ENCODE peak calls at places on chromosome 19, in four cellular contexts. One of them, this sample, is unnamed.

GRCh38 chr19:39765091-39766076 is 13.3 kb upstream of the LEUTX start:
- DNase-seq in GM12878: no peak
- DNase-seq in HepG2: peak
- DNase-seq in K562: peak
- DNase-seq in this sample: peak

GRCh38 chr19:34224996-34225658 is 29.2 kb upstream of the GARRE1 start:
- DNase-seq in GM12878: no peak
- DNase-seq in HepG2: no peak
- DNase-seq in K562: no peak
- DNase-seq in this sample: no peak

GRCh38 chr19:49581007-49581508 is at the start of gene PRRG2:
- DNase-seq in GM12878: no peak
- DNase-seq in HepG2: no peak
- DNase-seq in K562: peak
- DNase-seq in this sample: no peak

GRCh38 chr19:1860133-1860775 is 3.1 kb downstream of the KLF16 start:
- DNase-seq in GM12878: no peak
- DNase-seq in HepG2: peak
- DNase-seq in K562: no peak
- DNase-seq in this sample: no peak

GRCh38 chr19:38740932-38741331 is 3.3 kb downstream of the CAPN12 start:
- DNase-seq in GM12878: no peak
- DNase-seq in HepG2: no peak
- DNase-seq in K562: no peak
- DNase-seq in this sample: no peak

GRCh38 chr19:44641460-44641859 is 2.2 kb upstream of the PVR start:
- DNase-seq in GM12878: no peak
- DNase-seq in HepG2: no peak
- DNase-seq in K562: no peak
- DNase-seq in this sample: no peak

GRCh38 chr19:51341976-51342580 is at the start of gene VSIG10L:
- DNase-seq in GM12878: no peak
- DNase-seq in HepG2: no peak
- DNase-seq in K562: no peak
- DNase-seq in this sample: no peak

GRCh38 chr19:39257227-39257626 is 8.6 kb upstream of the IFNL4 start:
- DNase-seq in GM12878: no peak
- DNase-seq in HepG2: no peak
- DNase-seq in K562: no peak
- DNase-seq in this sample: no peak

GRCh38 chr19:45442927-45443461 is 19.3 kb upstream of the ERCC1 start:
- DNase-seq in GM12878: no peak
- DNase-seq in HepG2: no peak
- DNase-seq in K562: peak
- DNase-seq in this sample: no peak

GRCh38 chr19:3849092-3849491 is 19.7 kb downstream of the ZFR2 start:
- DNase-seq in GM12878: no peak
- DNase-seq in HepG2: peak
- DNase-seq in K562: peak
- DNase-seq in this sample: no peak

GRCh38 chr19:36719687-36720556 is 32.5 kb downstream of the ZNF567 start:
- DNase-seq in GM12878: no peak
- DNase-seq in HepG2: no peak
- DNase-seq in K562: no peak
- DNase-seq in this sample: no peak

GRCh38 chr19:737591-738093 is 13.3 kb upstream of the MISP start:
- DNase-seq in GM12878: no peak
- DNase-seq in HepG2: peak
- DNase-seq in K562: peak
- DNase-seq in this sample: peak

GRCh38 chr19:50925734-50926133 is 14.5 kb upstream of the KLK4 start:
- DNase-seq in GM12878: no peak
- DNase-seq in HepG2: no peak
- DNase-seq in K562: no peak
- DNase-seq in this sample: peak

GRCh38 chr19:50661675-50662441 is 12.6 kb downstream of the C19orf81 start:
- DNase-seq in GM12878: no peak
- DNase-seq in HepG2: no peak
- DNase-seq in K562: no peak
- DNase-seq in this sample: no peak

GRCh38 chr19:43306097-43306496 is 36.8 kb upstream of the PSG9 start:
- DNase-seq in GM12878: no peak
- DNase-seq in HepG2: no peak
- DNase-seq in K562: no peak
- DNase-seq in this sample: no peak

GRCh38 chr19:374183-374885 is 29.7 kb upstream of the MIER2 start:
- DNase-seq in GM12878: no peak
- DNase-seq in HepG2: no peak
- DNase-seq in K562: peak
- DNase-seq in this sample: no peak

GRCh38 chr19:28436320-28436719 is 776.6 kb downstream of the UQCRFS1 start:
- DNase-seq in GM12878: no peak
- DNase-seq in HepG2: no peak
- DNase-seq in K562: no peak
- DNase-seq in this sample: no peak

GRCh38 chr19:6378036-6378435 is 2.3 kb upstream of the PSPN start:
- DNase-seq in GM12878: no peak
- DNase-seq in HepG2: no peak
- DNase-seq in K562: no peak
- DNase-seq in this sample: no peak

GRCh38 chr19:21439372-21439771 is 42.4 kb downstream of the ZNF493 start:
- DNase-seq in GM12878: no peak
- DNase-seq in HepG2: peak
- DNase-seq in K562: no peak
- DNase-seq in this sample: no peak

GRCh38 chr19:44512326-44513298 is 12.3 kb upstream of the ZNF180 start:
- DNase-seq in GM12878: no peak
- DNase-seq in HepG2: peak
- DNase-seq in K562: peak
- DNase-seq in this sample: peak

GRCh38 chr19:38634757-38635482 is 12.5 kb upstream of the ACTN4 start:
- DNase-seq in GM12878: peak
- DNase-seq in HepG2: no peak
- DNase-seq in K562: peak
- DNase-seq in this sample: peak

GRCh38 chr19:48102870-48103751 is 7.5 kb downstream of the PLA2G4C start:
- DNase-seq in GM12878: no peak
- DNase-seq in HepG2: peak
- DNase-seq in K562: peak
- DNase-seq in this sample: peak

GRCh38 chr19:6239871-6240676 is 39.7 kb downstream of the MLLT1 start:
- DNase-seq in GM12878: no peak
- DNase-seq in HepG2: no peak
- DNase-seq in K562: peak
- DNase-seq in this sample: no peak

DNA sequence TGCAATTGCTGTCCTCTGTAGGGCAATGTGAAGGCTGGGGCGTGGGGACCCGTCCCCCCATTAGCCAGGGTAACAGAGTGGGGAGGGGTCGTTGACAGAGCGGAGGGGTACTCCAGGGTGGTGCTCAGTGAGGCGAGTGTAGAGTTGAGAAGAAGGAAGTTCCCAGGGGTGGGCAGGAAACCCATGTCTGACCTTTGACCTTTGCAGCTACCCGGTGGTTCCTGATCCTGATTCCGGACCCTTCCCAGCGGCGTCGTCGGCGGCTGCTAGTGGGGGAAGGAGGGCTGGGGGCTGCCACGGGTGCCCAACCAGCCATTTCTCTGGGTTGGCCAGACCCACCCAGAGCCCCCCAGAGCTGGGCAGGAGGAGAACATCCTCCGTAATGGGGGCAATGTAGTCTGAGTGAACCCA is 2.1 kb upstream of the PLVAP start:
- DNase-seq in GM12878: no peak
- DNase-seq in HepG2: no peak
- DNase-seq in K562: peak
- DNase-seq in this sample: no peak
- TF ChIP-seq CHD4 in GM12878: no peak
- TF ChIP-seq CHD4 in HepG2: no peak
- TF ChIP-seq CHD4 in K562: no peak
- TF ChIP-seq CHD4 in this sample: no peak

DNA sequence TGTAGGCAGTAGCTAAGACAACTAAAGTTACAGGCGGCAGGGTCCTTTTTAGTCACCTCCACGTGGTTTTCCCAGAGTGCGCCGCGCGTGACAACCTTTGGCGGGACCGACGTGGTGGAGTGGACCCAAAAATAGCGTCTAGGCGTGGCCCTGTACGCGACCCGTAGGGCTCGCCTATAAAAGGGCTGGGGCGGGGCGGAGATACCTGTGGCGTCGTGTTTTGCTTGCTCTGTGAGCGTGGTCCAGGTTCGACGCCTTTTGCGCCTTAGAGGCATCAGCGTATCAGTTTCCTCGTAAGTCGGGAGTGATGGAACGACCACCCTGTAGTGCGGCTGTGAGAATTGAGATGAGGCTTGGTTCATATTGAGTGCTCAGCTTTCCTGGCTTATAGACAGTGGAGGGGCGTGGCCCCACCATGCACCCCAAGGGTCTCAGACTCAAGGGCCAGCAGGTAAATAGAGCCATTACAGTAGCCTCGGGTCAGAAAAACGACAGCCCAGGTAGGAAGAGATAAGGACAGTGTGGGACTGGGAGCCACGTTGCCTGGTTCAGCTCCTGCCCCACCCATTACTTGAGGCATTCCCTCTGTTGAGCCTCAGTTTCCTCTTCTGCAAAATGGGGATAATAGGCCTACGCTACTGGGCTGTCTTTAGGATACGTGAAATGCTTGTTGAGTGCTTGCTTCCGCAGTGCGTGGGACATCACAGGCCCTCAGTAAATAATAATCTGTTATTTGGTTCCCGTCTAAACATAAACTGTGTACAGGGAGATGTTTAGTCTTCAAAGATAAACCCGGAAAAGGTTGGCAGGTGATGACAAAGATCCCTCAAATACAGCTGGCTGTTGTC is 690 bp upstream of the TMED1 start:
- DNase-seq in GM12878: no peak
- DNase-seq in HepG2: no peak
- DNase-seq in K562: peak
- DNase-seq in this sample: peak
- TF ChIP-seq CHD4 in GM12878: no peak
- TF ChIP-seq CHD4 in HepG2: peak
- TF ChIP-seq CHD4 in K562: peak
- TF ChIP-seq CHD4 in this sample: no peak

DNA sequence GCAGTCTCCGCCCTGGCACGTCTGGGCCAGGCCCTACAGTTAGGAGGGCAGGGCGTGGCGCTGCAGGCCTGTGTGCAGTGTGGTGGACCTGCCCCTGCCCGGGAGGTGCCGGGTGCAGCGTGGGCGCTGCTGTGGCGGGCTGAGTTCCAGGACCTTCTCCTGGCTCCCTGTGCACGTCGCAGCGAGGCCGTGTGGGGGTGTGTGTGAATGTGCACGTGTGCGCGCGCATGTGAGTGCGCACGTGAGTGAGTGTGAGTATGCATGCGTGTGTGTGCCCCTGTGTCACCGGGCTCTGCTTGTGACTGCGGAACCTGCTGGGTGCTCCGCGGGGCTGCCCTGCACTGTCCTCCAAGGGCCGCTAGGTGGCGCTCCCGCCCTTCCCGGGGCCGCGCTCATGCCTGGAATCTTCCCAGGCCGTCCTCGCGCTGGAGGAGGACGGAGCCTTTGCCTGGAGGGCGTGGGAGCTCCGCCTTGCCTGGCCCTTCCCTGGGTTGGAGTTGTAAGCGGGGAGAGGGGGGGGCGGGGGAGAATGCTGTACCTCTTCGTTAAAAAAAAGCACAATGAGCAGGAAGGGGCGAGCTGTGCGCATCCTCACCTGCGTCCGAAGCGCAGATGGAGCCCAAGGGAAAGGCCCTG is 79.3 kb downstream of the KDM4B start:
- DNase-seq in GM12878: no peak
- DNase-seq in HepG2: peak
- DNase-seq in K562: peak
- DNase-seq in this sample: peak
- TF ChIP-seq CHD4 in GM12878: no peak
- TF ChIP-seq CHD4 in HepG2: no peak
- TF ChIP-seq CHD4 in K562: no peak
- TF ChIP-seq CHD4 in this sample: no peak

DNA sequence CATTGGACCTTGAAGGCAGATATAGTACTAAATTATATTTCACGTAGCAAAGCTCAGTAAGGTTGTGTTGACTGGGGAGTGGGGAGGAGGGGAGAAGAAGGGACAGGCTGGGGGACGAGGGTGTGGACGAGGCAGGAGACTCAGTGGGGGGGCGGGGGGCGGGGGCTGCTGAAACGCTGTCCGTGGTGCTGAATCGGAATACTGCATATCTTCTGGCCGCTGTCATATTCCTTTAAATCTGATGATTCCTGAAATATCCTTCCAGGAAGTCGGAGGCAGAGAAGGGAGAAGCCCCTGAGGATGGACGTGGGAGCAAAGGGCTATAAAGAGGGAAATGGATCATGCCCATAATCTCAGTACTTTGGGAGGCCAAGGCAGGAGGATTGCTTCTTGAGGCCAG is 34.7 kb upstream of the CASP14 start:
- DNase-seq in GM12878: no peak
- DNase-seq in HepG2: no peak
- DNase-seq in K562: peak
- DNase-seq in this sample: no peak
- TF ChIP-seq CHD4 in GM12878: no peak
- TF ChIP-seq CHD4 in HepG2: no peak
- TF ChIP-seq CHD4 in K562: no peak
- TF ChIP-seq CHD4 in this sample: no peak

GRCh38 chr19:11560404-11560988 is 1.5 kb upstream of the ELOF1 start:
- DNase-seq in GM12878: peak
- DNase-seq in HepG2: peak
- DNase-seq in K562: peak
- DNase-seq in this sample: no peak

GRCh38 chr19:11563530-11563929 is 4.5 kb upstream of the ELOF1 start:
- DNase-seq in GM12878: no peak
- DNase-seq in HepG2: no peak
- DNase-seq in K562: no peak
- DNase-seq in this sample: no peak

GRCh38 chr19:11555246-11555645 is 3.8 kb downstream of the ELOF1 start:
- DNase-seq in GM12878: no peak
- DNase-seq in HepG2: no peak
- DNase-seq in K562: no peak
- DNase-seq in this sample: no peak

GRCh38 chr19:11556634-11557420 is 2.2 kb downstream of the ELOF1 start:
- DNase-seq in GM12878: no peak
- DNase-seq in HepG2: no peak
- DNase-seq in K562: no peak
- DNase-seq in this sample: no peak

GRCh38 chr19:11558881-11559828 is at the start of gene ELOF1:
- DNase-seq in GM12878: peak
- DNase-seq in HepG2: peak
- DNase-seq in K562: peak
- DNase-seq in this sample: peak
- TF ChIP-seq CHD4 in GM12878: no peak
- TF ChIP-seq CHD4 in HepG2: no peak
- TF ChIP-seq CHD4 in K562: no peak
- TF ChIP-seq CHD4 in this sample: no peak

GRCh38 chr19:32691952-32692726 is 518 bp downstream of the NUDT19 start:
- DNase-seq in GM12878: no peak
- DNase-seq in HepG2: no peak
- DNase-seq in K562: peak
- DNase-seq in this sample: no peak
- TF ChIP-seq CHD4 in GM12878: no peak
- TF ChIP-seq CHD4 in HepG2: no peak
- TF ChIP-seq CHD4 in K562: no peak
- TF ChIP-seq CHD4 in this sample: no peak

GRCh38 chr19:41363371-41363752 is 587 bp downstream of the B9D2 start:
- DNase-seq in GM12878: no peak
- DNase-seq in HepG2: no peak
- DNase-seq in K562: no peak
- DNase-seq in this sample: no peak
- TF ChIP-seq CHD4 in GM12878: no peak
- TF ChIP-seq CHD4 in HepG2: no peak
- TF ChIP-seq CHD4 in K562: no peak
- TF ChIP-seq CHD4 in this sample: no peak

GRCh38 chr19:29714953-29715694 is at the start of gene C19orf12:
- DNase-seq in GM12878: no peak
- DNase-seq in HepG2: peak
- DNase-seq in K562: peak
- DNase-seq in this sample: peak
- TF ChIP-seq CHD4 in GM12878: no peak
- TF ChIP-seq CHD4 in HepG2: no peak
- TF ChIP-seq CHD4 in K562: no peak
- TF ChIP-seq CHD4 in this sample: no peak

This sample was measured in A549.